ENCODE peak calls at places on chromosomes 12 and 14, in eight cellular contexts. R is left cardiac atrium; H is EH; N is NCI-H1417; T is astrocyte of the spinal cord; J is effector memory CD4-positive, alpha-beta T cell; G is T47D; I is MV-4-11. W is an unnamed sample.

GRCh38 chr12:100391856-100392255 is 35.0 kb downstream of the SLC17A8 start:
- DNase-seq in H (peak; percentile 14), R (no peak), N (peak; percentile 51), T (no peak), J (no peak), G (peak; percentile 59), I (no peak), W (no peak)

GRCh38 chr12:25386823-25387134 is 136.1 kb upstream of the KRAS start:
- DNase-seq in G (no peak), N (no peak), T (no peak), H (no peak), I (no peak), R (no peak), J (no peak), W (no peak)

GRCh38 chr12:108119126-108119973 is 9.7 kb upstream of the WSCD2 start:
- DNase-seq in H (no peak), T (no peak), G (no peak), I (peak; percentile 9), N (no peak), R (no peak), J (no peak), W (no peak)

GRCh38 chr14:105334383-105335230 is 20.1 kb downstream of the PACS2 start:
- DNase-seq in J (no peak), H (no peak), N (no peak), I (no peak), T (no peak), R (peak; percentile 9), G (peak; percentile 55), W (no peak)

GRCh38 chr12:65946821-65947220 is 122.5 kb downstream of the HMGA2 start:
- DNase-seq in T (no peak), N (no peak), R (no peak), I (no peak), G (no peak), H (no peak), J (no peak), W (no peak)

GRCh38 chr12:67716817-67717216 is 68.3 kb downstream of the DYRK2 start:
- DNase-seq in G (peak; percentile 52), I (no peak), H (peak; percentile 80), J (no peak), N (no peak), R (no peak), T (peak; percentile 42), W (peak; percentile 96)

GRCh38 chr12:116257213-116257612 is 20.3 kb downstream of the MED13L start:
- DNase-seq in J (no peak), N (peak; percentile 51), T (no peak), G (peak; percentile 89), R (no peak), I (no peak), H (no peak), W (no peak)

GRCh38 chr12:107449891-107450290 is 235.7 kb upstream of the PWP1 start:
- DNase-seq in N (no peak), J (no peak), T (peak; percentile 33), R (no peak), H (peak; percentile 23), I (no peak), G (no peak), W (no peak)

GRCh38 chr14:101151226-101151929 is 247.9 kb upstream of the RTL1 start:
- DNase-seq in H (no peak), N (no peak), R (no peak), I (no peak), J (no peak), G (peak; percentile 21), T (no peak), W (no peak)

GRCh38 chr12:93521225-93521854 is 51.1 kb upstream of the SOCS2 start:
- DNase-seq in R (no peak), J (no peak), I (no peak), N (no peak), G (no peak), H (peak; percentile 69), T (no peak), W (no peak)

GRCh38 chr14:96793547-96793946 is 3.6 kb upstream of the VRK1 start:
- DNase-seq in H (no peak), R (no peak), G (no peak), I (no peak), J (no peak), N (no peak), T (no peak), W (no peak)